ENCODE peak calls at places on chromosomes 4 and X, in six cellular contexts. V is fibroblast of mammary gland, T is AG09309, F is cardiac fibroblast, D is ovary, E is retinal pigment epithelial cell. R is an unnamed sample.

GRCh38 chr4:24322517-24322916 is 261.8 kb downstream of the DHX15 start:
- DNase-seq in V (peak; percentile 52), T (no peak), F (peak; percentile 11), D (no peak), E (no peak), R (peak; percentile 47)

GRCh38 chr4:57055873-57056272 is 54.3 kb downstream of the IGFBP7 start:
- DNase-seq in V (no peak), T (no peak), F (no peak), D (no peak), E (no peak), R (no peak)

GRCh38 chrX:152913354-152913753 is 15.5 kb downstream of the ZNF185 start:
- DNase-seq in V (no peak), T (no peak), F (no peak), D (no peak), E (no peak), R (no peak)

GRCh38 chrX:13717697-13718483 is 16.5 kb downstream of the TRAPPC2 start:
- DNase-seq in V (peak; percentile 76), T (peak; percentile 33), F (peak; percentile 82), D (no peak), E (no peak), R (no peak)

GRCh38 chr4:7361256-7361655 is 73.5 kb downstream of the PSAPL1 start:
- DNase-seq in V (no peak), T (no peak), F (no peak), D (peak; percentile 77), E (no peak), R (no peak)

GRCh38 chrX:9560219-9560618 is 95.4 kb downstream of the TBL1X start:
- DNase-seq in V (no peak), T (no peak), F (no peak), D (no peak), E (no peak), R (no peak)

GRCh38 chr4:140363558-140363957 is 9.9 kb upstream of the SCOC start:
- DNase-seq in V (no peak), T (no peak), F (no peak), D (no peak), E (no peak), R (no peak)

GRCh38 chr4:25180524-25181131 is 20.4 kb upstream of the SEPSECS start:
- DNase-seq in V (peak; percentile 67), T (no peak), F (peak; percentile 70), D (no peak), E (no peak), R (peak; percentile 64)

GRCh38 chrX:65586491-65586890 is 51.9 kb upstream of the LAS1L start:
- DNase-seq in V (peak; percentile 61), T (peak; percentile 24), F (peak; percentile 54), D (peak; percentile 15), E (no peak), R (peak; percentile 84)

GRCh38 chrX:15497865-15498264 is 2.7 kb upstream of the BMX start:
- DNase-seq in V (peak; percentile 42), T (no peak), F (peak; percentile 51), D (no peak), E (no peak), R (peak; percentile 77)

GRCh38 chr4:754221-755120 is 48.8 kb downstream of the PCGF3 start:
- DNase-seq in V (no peak), T (no peak), F (no peak), D (no peak), E (no peak), R (no peak)

GRCh38 chr4:86220137-86220536 is 139.7 kb downstream of the MAPK10 start:
- DNase-seq in V (peak; percentile 90), T (peak; percentile 5), F (peak; percentile 85), D (no peak), E (peak; percentile 5), R (peak; percentile 76)

GRCh38 chr4:99945718-99946345 is 586 bp downstream of the DNAJB14 start:
- DNase-seq in V (peak; percentile 20), T (no peak), F (peak; percentile 39), D (no peak), E (no peak), R (peak; percentile 36)

GRCh38 chr4:94689155-94689554 is 68.6 kb upstream of the BMPR1B start:
- DNase-seq in V (no peak), T (no peak), F (no peak), D (no peak), E (no peak), R (no peak)

GRCh38 chrX:1444896-1445480 is 7.7 kb downstream of the ASMTL start:
- DNase-seq in V (no peak), T (no peak), F (no peak), D (no peak), E (no peak), R (no peak)

GRCh38 chrX:39619182-39620009 is 478.4 kb downstream of the BCOR start:
- DNase-seq in V (no peak), T (no peak), F (peak; percentile 3), D (no peak), E (no peak), R (peak; percentile 10)

GRCh38 chrX:14508025-14508690 is 21.2 kb upstream of the GLRA2 start:
- DNase-seq in V (no peak), T (no peak), F (no peak), D (no peak), E (no peak), R (no peak)

GRCh38 chr4:111475001-111475400 is 670.3 kb upstream of the FAM241A start:
- DNase-seq in V (peak; percentile 66), T (peak; percentile 13), F (peak; percentile 60), D (no peak), E (peak; percentile 5), R (peak; percentile 52)

GRCh38 chr4:48342559-48342878 is 1.2 kb downstream of the SLAIN2 start:
- DNase-seq in V (no peak), T (no peak), F (peak; percentile 12), D (no peak), E (no peak), R (no peak)

DNA sequence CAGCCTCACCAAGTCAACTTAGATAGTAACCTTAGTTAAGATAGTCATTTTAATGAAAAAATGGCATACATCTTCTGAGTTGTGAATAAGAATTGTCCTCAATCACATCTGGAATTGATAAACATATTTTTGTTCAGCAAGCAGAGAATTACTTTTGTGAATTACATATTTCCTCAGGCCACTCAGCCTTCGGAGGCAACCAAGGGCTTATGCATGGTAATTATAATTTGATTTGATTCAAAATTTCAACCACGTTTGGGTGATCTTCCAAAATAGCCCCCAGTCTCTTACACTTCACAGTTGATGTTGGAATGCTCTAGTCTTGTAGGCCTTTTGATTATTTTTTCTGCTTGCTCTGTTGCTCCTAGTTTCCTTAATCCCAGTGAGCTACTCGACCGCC is 63.4 kb downstream of the GALNTL6 start:
- DNase-seq in V (no peak), T (no peak), F (no peak), D (no peak), E (no peak), R (no peak)
- TF ChIP-seq CTCF in V (no peak), T (no peak), F (no peak), D (no peak), E (no peak), R (no peak)

GRCh38 chr4:12584116-12584875 is 899.8 kb downstream of the RAB28 start:
- DNase-seq in V (no peak), T (no peak), F (no peak), D (no peak), E (no peak), R (peak; percentile 61)

GRCh38 chr4:12576409-12576808 is 907.7 kb downstream of the RAB28 start:
- DNase-seq in V (no peak), T (no peak), F (no peak), D (no peak), E (no peak), R (no peak)

GRCh38 chr4:12583286-12583685 is 900.9 kb downstream of the RAB28 start:
- DNase-seq in V (peak; percentile 14), T (no peak), F (peak; percentile 69), D (no peak), E (no peak), R (peak; percentile 74)

GRCh38 chr4:12580787-12581186 is 903.4 kb downstream of the RAB28 start:
- DNase-seq in V (no peak), T (no peak), F (no peak), D (no peak), E (no peak), R (no peak)

GRCh38 chr4:12579172-12579571 is 905.0 kb downstream of the RAB28 start:
- DNase-seq in V (peak; percentile 37), T (no peak), F (peak; percentile 71), D (no peak), E (no peak), R (peak; percentile 83)
- TF ChIP-seq CTCF in V (no peak), T (no peak), F (no peak), D (no peak), E (no peak), R (no peak)

GRCh38 chr4:186146443-186146842 is 41.9 kb downstream of the FAM149A start:
- DNase-seq in V (no peak), T (no peak), F (no peak), D (no peak), E (no peak), R (no peak)

GRCh38 chr4:186150926-186151325 is 40.4 kb upstream of the CYP4V2 start:
- DNase-seq in V (no peak), T (no peak), F (no peak), D (no peak), E (no peak), R (no peak)

GRCh38 chr4:186151499-186151898 is 39.9 kb upstream of the CYP4V2 start:
- DNase-seq in V (no peak), T (no peak), F (no peak), D (no peak), E (no peak), R (no peak)

GRCh38 chr4:186148335-186148975 is 42.9 kb upstream of the CYP4V2 start:
- DNase-seq in V (no peak), T (no peak), F (no peak), D (no peak), E (no peak), R (no peak)

DNA sequence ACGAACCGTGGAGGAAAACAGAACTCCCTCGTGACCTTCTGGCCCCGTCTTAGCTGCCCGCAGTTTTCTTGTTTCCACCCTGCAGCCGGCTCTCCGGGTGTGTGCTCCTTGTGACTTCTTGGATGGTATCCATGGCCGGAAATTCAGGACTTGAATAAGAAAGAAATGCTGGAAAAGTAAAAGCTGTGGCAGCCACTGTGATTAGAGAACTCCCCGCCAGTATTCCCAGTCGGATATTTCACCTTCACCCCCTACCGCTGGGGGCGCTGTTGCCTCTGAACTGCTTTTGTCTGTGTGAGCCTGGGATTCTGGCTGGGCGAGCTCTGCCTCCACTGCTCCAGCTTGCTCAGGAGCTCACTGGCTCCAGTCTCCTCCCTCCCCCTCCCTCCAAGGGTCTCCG is 41.5 kb upstream of the CYP4V2 start:
- DNase-seq in V (peak; percentile 42), T (no peak), F (peak; percentile 55), D (peak; percentile 62), E (peak; percentile 42), R (peak; percentile 54)
- TF ChIP-seq CTCF in V (peak; percentile 58), T (peak; percentile 59), F (peak; percentile 64), D (no peak), E (peak; percentile 54), R (peak; percentile 23)

GRCh38 chr4:80029364-80029763 is 43.7 kb downstream of the ANTXR2 start:
- DNase-seq in V (no peak), T (no peak), F (no peak), D (no peak), E (no peak), R (peak; percentile 19)

GRCh38 chr4:80036306-80036705 is 36.7 kb downstream of the ANTXR2 start:
- DNase-seq in V (no peak), T (no peak), F (no peak), D (peak; percentile 20), E (no peak), R (no peak)

GRCh38 chr4:80036949-80037348 is 36.1 kb downstream of the ANTXR2 start:
- DNase-seq in V (peak; percentile 87), T (peak; percentile 66), F (peak; percentile 74), D (no peak), E (no peak), R (no peak)

GRCh38 chr4:80035336-80035735 is 37.7 kb downstream of the ANTXR2 start:
- DNase-seq in V (no peak), T (no peak), F (no peak), D (no peak), E (no peak), R (no peak)

GRCh38 chr4:80033581-80033980 is 39.4 kb downstream of the ANTXR2 start:
- DNase-seq in V (no peak), T (no peak), F (no peak), D (no peak), E (no peak), R (no peak)
- TF ChIP-seq CTCF in V (peak; percentile 6), T (no peak), F (no peak), D (no peak), E (peak; percentile 3), R (no peak)

R was measured in MCF 10A.